ENCODE peak calls at places on chromosomes 5 and 9, in nine cellular contexts. R is uterus, N is PC-9, E is WTC11, J is ovary, Y is IMR-90, H is A549, B is coronary artery, Z is cardiac muscle cell. I is an unnamed sample.

GRCh38 chr9:19146441-19146840 is 19.1 kb upstream of the PLIN2 start:
- DNase-seq in B (no peak), E (no peak), N (no peak), H (no peak), J (no peak), Y (no peak), R (no peak), Z (no peak), I (no peak)

GRCh38 chr9:137878146-137878941 is 762 bp downstream of the CACNA1B start:
- DNase-seq in Z (peak), E (peak), R (no peak), J (no peak), Y (no peak), H (no peak), N (no peak), B (no peak), I (no peak)

GRCh38 chr9:129570450-129571297 is 50.2 kb downstream of the C9orf50 start:
- DNase-seq in J (peak), Z (peak), R (peak), E (no peak), H (peak), N (peak), B (peak), Y (peak), I (peak)

GRCh38 chr9:115997923-115998322 is 155.7 kb upstream of the PAPPA start:
- DNase-seq in N (no peak), Y (peak), E (no peak), J (no peak), R (peak), Z (peak), B (no peak), H (no peak), I (no peak)

GRCh38 chr5:82590112-82590511 is 312.0 kb upstream of the RPS23 start:
- DNase-seq in B (no peak), Y (no peak), Z (no peak), E (no peak), N (no peak), R (no peak), H (no peak), J (no peak), I (no peak)

GRCh38 chr5:4639959-4640358 is 500.2 kb upstream of the ADAMTS16 start:
- DNase-seq in Z (no peak), H (no peak), Y (no peak), R (no peak), B (no peak), N (no peak), E (no peak), J (no peak), I (no peak)

GRCh38 chr9:70085241-70085640 is 41.6 kb downstream of the MAMDC2 start:
- DNase-seq in Y (peak), H (no peak), B (no peak), E (no peak), N (no peak), R (no peak), Z (peak), J (no peak), I (no peak)

GRCh38 chr5:103120607-103121200 is 603 bp downstream of the PPIP5K2 start:
- DNase-seq in Y (peak), J (no peak), E (no peak), R (no peak), H (no peak), B (no peak), Z (peak), N (no peak), I (peak)

GRCh38 chr5:151741678-151742423 is 16.6 kb downstream of the ATOX1 start:
- DNase-seq in Y (peak), J (no peak), H (no peak), N (peak), Z (no peak), B (no peak), R (no peak), E (no peak), I (peak)

GRCh38 chr5:133814152-133814551 is 154.3 kb downstream of the C5orf15 start:
- DNase-seq in R (no peak), Y (no peak), N (no peak), J (no peak), B (no peak), H (no peak), E (no peak), Z (no peak), I (no peak)

GRCh38 chr9:127131871-127132270 is 9.4 kb upstream of the ANGPTL2 start:
- DNase-seq in E (no peak), N (peak), B (peak), H (no peak), Z (peak), Y (peak), R (peak), J (peak), I (no peak)

GRCh38 chr5:55737793-55738192 is at the start of gene DDX4:
- DNase-seq in E (no peak), B (no peak), N (no peak), Z (no peak), Y (no peak), R (no peak), J (no peak), H (no peak), I (no peak)

GRCh38 chr5:55747778-55748318 is 10.0 kb downstream of the DDX4 start:
- DNase-seq in B (no peak), H (no peak), N (no peak), R (no peak), J (no peak), Y (no peak), E (no peak), Z (no peak), I (no peak)

DNA sequence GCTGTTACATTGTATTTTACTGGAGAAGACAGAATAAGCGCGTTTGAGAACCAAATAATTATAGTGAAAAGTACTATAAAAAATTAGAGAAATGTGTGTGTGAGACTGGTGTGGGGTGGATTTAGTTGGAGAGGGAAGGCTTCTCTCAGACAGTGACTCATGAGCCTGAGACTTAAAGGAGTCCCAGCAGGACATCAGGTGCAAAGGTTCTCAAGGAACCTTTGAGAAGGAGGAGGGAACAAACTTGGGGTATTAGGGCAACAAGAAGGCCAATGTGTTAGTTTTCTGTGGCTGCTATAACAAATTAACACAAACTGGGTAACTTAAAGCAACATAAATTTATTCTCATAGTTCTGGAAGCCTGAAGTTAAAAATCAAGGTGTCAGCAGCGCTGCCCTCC is 4.9 kb downstream of the DDX4 start:
- DNase-seq in E (no peak), H (no peak), R (no peak), Y (no peak), Z (no peak), N (no peak), J (no peak), B (no peak), I (no peak)
- TF ChIP-seq CTCF in E (no peak), H (no peak), R (no peak), Y (no peak), Z (no peak), N (no peak), J (no peak), B (no peak), I (no peak)

GRCh38 chr5:68246802-68247201 is 31.2 kb downstream of the PIK3R1 start:
- DNase-seq in E (no peak), Y (no peak), J (no peak), R (no peak), N (no peak), B (no peak), Z (no peak), H (no peak), I (no peak)
- TF ChIP-seq CTCF in E (no peak), Y (no peak), J (no peak), R (peak), N (peak), B (no peak), Z (no peak), H (peak), I (no peak)

DNA sequence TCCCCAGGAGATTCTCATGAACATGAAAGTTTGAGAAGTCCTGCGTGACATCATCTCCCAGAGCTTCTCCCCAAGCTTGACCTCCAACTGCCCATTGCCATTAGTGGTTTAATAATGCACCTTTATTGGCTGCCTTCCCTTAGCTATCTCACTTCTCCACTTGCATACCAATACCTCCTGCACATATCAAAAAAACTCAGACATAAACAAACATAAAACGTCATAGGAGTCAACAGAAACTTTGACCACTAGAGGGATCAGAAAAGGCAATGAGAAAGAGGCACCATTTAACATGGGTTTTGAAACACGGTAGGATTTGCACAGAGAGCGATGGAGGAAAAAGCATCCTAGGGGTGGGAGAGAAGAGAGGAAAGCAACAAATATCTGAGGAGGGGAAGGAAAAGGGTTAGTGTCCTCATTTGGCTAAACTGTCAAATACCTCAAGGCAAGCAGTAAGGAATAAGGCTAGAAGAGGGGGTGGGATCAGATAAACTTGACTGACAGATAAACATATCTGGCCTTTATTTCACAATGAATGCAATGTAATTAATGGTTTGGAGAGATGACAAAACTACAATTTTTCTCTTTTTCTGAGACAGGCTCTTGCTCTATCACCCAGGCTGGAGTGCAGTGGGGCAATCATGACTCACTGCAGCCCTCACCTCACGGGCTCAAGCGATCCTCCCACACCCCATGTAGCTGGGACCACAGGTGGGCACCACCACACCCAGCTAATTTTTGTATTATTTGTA is 27.0 kb downstream of the GNAQ start:
- DNase-seq in J (no peak), N (no peak), Y (peak), B (no peak), Z (peak), R (no peak), H (peak), E (no peak), I (peak)
- TF ChIP-seq CTCF in J (no peak), N (peak), Y (no peak), B (no peak), Z (peak), R (no peak), H (peak), E (no peak), I (no peak)

DNA sequence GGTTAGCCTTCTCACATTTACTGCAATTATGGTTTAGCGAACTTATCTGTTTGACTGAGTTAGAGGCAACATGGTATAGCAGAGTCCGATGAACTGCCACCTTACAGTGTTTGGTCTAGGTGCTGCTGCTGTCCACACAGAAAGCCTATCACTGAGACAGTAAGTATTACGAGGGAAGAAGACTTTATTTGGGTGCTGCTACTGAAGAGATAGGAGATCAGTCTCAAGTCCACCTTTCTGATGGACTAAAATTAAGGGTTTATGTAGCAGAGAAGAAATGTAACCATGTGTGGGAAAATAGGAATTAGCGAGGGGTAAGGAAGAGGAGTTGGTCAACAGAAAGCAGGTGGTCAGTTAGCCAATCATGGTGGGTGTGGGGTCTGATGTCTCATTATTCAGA is 109.7 kb downstream of the ZSWIM6 start:
- DNase-seq in Y (no peak), J (no peak), B (no peak), E (no peak), N (no peak), H (no peak), R (no peak), Z (no peak), I (no peak)
- TF ChIP-seq CTCF in Y (no peak), J (no peak), B (no peak), E (no peak), N (no peak), H (no peak), R (no peak), Z (no peak), I (no peak)

I was measured in Calu3.